ENCODE peak calls at places on chromosomes 4 and X, in four cellular contexts. One of them, this sample, is unnamed.

GRCh38 chr4:125314676-125315570 is at the start of gene FAT4:
- DNase-seq in HepG2: peak
- DNase-seq in K562: peak
- DNase-seq in GM12878: no peak
- DNase-seq in this sample: peak

GRCh38 chrX:72392042-72392441 is 86.3 kb upstream of the CITED1 start:
- DNase-seq in HepG2: no peak
- DNase-seq in K562: no peak
- DNase-seq in GM12878: no peak
- DNase-seq in this sample: no peak

GRCh38 chr4:167176723-167177367 is 57.4 kb downstream of the SPOCK3 start:
- DNase-seq in HepG2: peak
- DNase-seq in K562: no peak
- DNase-seq in GM12878: no peak
- DNase-seq in this sample: no peak

GRCh38 chrX:106898462-106898861 is 4.7 kb downstream of the RIPPLY1 start:
- DNase-seq in HepG2: peak
- DNase-seq in K562: peak
- DNase-seq in GM12878: peak
- DNase-seq in this sample: peak

GRCh38 chr4:139014391-139015268 is 951 bp upstream of the NOCT start:
- DNase-seq in HepG2: peak
- DNase-seq in K562: peak
- DNase-seq in GM12878: peak
- DNase-seq in this sample: peak

GRCh38 chr4:103098746-103099421 is 750 bp downstream of the BDH2 start:
- DNase-seq in HepG2: no peak
- DNase-seq in K562: no peak
- DNase-seq in GM12878: no peak
- DNase-seq in this sample: peak

GRCh38 chrX:151970661-151971060 is 3.8 kb downstream of the GABRE start:
- DNase-seq in HepG2: peak
- DNase-seq in K562: no peak
- DNase-seq in GM12878: no peak
- DNase-seq in this sample: no peak

GRCh38 chr4:80045831-80046230 is 27.2 kb downstream of the ANTXR2 start:
- DNase-seq in HepG2: no peak
- DNase-seq in K562: no peak
- DNase-seq in GM12878: no peak
- DNase-seq in this sample: no peak

GRCh38 chr4:41939016-41939623 is 3.9 kb downstream of the TMEM33 start:
- DNase-seq in HepG2: peak
- DNase-seq in K562: no peak
- DNase-seq in GM12878: no peak
- DNase-seq in this sample: peak

GRCh38 chr4:95045429-95045828 is 287.7 kb downstream of the BMPR1B start:
- DNase-seq in HepG2: no peak
- DNase-seq in K562: no peak
- DNase-seq in GM12878: no peak
- DNase-seq in this sample: no peak

GRCh38 chr4:2570551-2571222 is 34.2 kb downstream of the FAM193A start:
- DNase-seq in HepG2: no peak
- DNase-seq in K562: no peak
- DNase-seq in GM12878: peak
- DNase-seq in this sample: peak

GRCh38 chrX:130172127-130172834 is 519 bp downstream of the RAB33A start:
- DNase-seq in HepG2: no peak
- DNase-seq in K562: no peak
- DNase-seq in GM12878: no peak
- DNase-seq in this sample: peak

GRCh38 chr4:52248836-52249235 is 197.7 kb downstream of the SPATA18 start:
- DNase-seq in HepG2: no peak
- DNase-seq in K562: no peak
- DNase-seq in GM12878: no peak
- DNase-seq in this sample: no peak

GRCh38 chr4:153684182-153685073 is at the start of gene TLR2:
- DNase-seq in HepG2: no peak
- DNase-seq in K562: peak
- DNase-seq in GM12878: no peak
- DNase-seq in this sample: peak

GRCh38 chr4:143438710-143439109 is 74.8 kb upstream of the SMARCA5 start:
- DNase-seq in HepG2: no peak
- DNase-seq in K562: no peak
- DNase-seq in GM12878: no peak
- DNase-seq in this sample: no peak

GRCh38 chr4:161704040-161704439 is 459.8 kb downstream of the FSTL5 start:
- DNase-seq in HepG2: no peak
- DNase-seq in K562: peak
- DNase-seq in GM12878: no peak
- DNase-seq in this sample: no peak

GRCh38 chr4:131302108-131302507 is 1847.0 kb upstream of the PCDH10 start:
- DNase-seq in HepG2: peak
- DNase-seq in K562: no peak
- DNase-seq in GM12878: no peak
- DNase-seq in this sample: peak

GRCh38 chr4:106266201-106266600 is 49.8 kb downstream of the TBCK start:
- DNase-seq in HepG2: peak
- DNase-seq in K562: peak
- DNase-seq in GM12878: peak
- DNase-seq in this sample: peak

GRCh38 chrX:72305286-72306084 is at the start of gene CITED1:
- DNase-seq in HepG2: no peak
- DNase-seq in K562: no peak
- DNase-seq in GM12878: no peak
- DNase-seq in this sample: peak

GRCh38 chr4:54006755-54007154 is 57.6 kb downstream of the CHIC2 start:
- DNase-seq in HepG2: peak
- DNase-seq in K562: no peak
- DNase-seq in GM12878: no peak
- DNase-seq in this sample: no peak

GRCh38 chr4:169238445-169238844 is 32.3 kb downstream of the SH3RF1 start:
- DNase-seq in HepG2: no peak
- DNase-seq in K562: no peak
- DNase-seq in GM12878: no peak
- DNase-seq in this sample: no peak
- H3K27ac ChIP-seq in HepG2: no peak
- H3K27ac ChIP-seq in K562: no peak
- H3K27ac ChIP-seq in GM12878: no peak
- H3K27ac ChIP-seq in this sample: no peak

GRCh38 chr4:38980903-38981676 is 51.1 kb downstream of the TMEM156 start:
- DNase-seq in HepG2: peak
- DNase-seq in K562: no peak
- DNase-seq in GM12878: peak
- DNase-seq in this sample: no peak

GRCh38 chr4:38982356-38983095 is 49.7 kb downstream of the TMEM156 start:
- DNase-seq in HepG2: no peak
- DNase-seq in K562: no peak
- DNase-seq in GM12878: no peak
- DNase-seq in this sample: no peak

GRCh38 chr4:38987491-38987890 is 44.7 kb downstream of the TMEM156 start:
- DNase-seq in HepG2: no peak
- DNase-seq in K562: no peak
- DNase-seq in GM12878: peak
- DNase-seq in this sample: no peak

GRCh38 chr4:38985363-38986065 is 46.7 kb downstream of the TMEM156 start:
- DNase-seq in HepG2: no peak
- DNase-seq in K562: no peak
- DNase-seq in GM12878: no peak
- DNase-seq in this sample: no peak

GRCh38 chr4:38983756-38984647 is 48.2 kb downstream of the TMEM156 start:
- DNase-seq in HepG2: peak
- DNase-seq in K562: no peak
- DNase-seq in GM12878: no peak
- DNase-seq in this sample: no peak
- TF ChIP-seq REST in HepG2: no peak
- TF ChIP-seq REST in K562: no peak
- TF ChIP-seq REST in GM12878: no peak
- TF ChIP-seq REST in this sample: no peak

DNA sequence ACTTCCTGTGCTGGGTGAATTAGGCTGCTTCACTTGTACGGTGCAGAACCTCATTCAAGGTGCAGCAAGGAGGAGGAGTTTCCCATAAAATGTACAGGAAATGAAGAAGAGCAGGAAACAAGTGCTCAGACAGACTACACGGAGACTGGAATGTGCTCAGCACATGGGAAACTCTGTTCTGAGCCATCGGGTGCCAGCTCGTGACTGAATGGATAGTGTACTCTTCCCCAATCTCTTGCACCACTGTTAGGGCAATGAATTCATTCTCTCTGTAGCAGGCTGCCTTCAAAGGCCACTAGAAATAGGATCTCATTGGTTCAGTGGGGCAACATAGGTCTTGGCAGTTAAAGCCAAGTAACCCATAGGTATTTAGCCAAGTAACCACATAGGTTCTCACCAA is 200.0 kb upstream of the LDB2 start:
- DNase-seq in HepG2: no peak
- DNase-seq in K562: no peak
- DNase-seq in GM12878: no peak
- DNase-seq in this sample: no peak
- TF ChIP-seq CREB1 in HepG2: no peak
- TF ChIP-seq CREB1 in K562: no peak
- TF ChIP-seq CREB1 in GM12878: no peak
- TF ChIP-seq CREB1 in this sample: no peak

GRCh38 chrX:66015152-66015827 is 24.6 kb downstream of the VSIG4 start:
- DNase-seq in HepG2: no peak
- DNase-seq in K562: peak
- DNase-seq in GM12878: peak
- DNase-seq in this sample: no peak

GRCh38 chrX:66015906-66016689 is 23.8 kb downstream of the VSIG4 start:
- DNase-seq in HepG2: no peak
- DNase-seq in K562: peak
- DNase-seq in GM12878: no peak
- DNase-seq in this sample: no peak

GRCh38 chrX:66017659-66018170 is 22.2 kb downstream of the VSIG4 start:
- DNase-seq in HepG2: no peak
- DNase-seq in K562: no peak
- DNase-seq in GM12878: no peak
- DNase-seq in this sample: peak

GRCh38 chrX:66018585-66019309 is 21.1 kb downstream of the VSIG4 start:
- DNase-seq in HepG2: no peak
- DNase-seq in K562: peak
- DNase-seq in GM12878: no peak
- DNase-seq in this sample: no peak

GRCh38 chrX:66016905-66017658 is 22.8 kb downstream of the VSIG4 start:
- DNase-seq in HepG2: no peak
- DNase-seq in K562: peak
- DNase-seq in GM12878: no peak
- DNase-seq in this sample: no peak
- H3K27ac ChIP-seq in HepG2: no peak
- H3K27ac ChIP-seq in K562: peak
- H3K27ac ChIP-seq in GM12878: peak
- H3K27ac ChIP-seq in this sample: no peak

DNA sequence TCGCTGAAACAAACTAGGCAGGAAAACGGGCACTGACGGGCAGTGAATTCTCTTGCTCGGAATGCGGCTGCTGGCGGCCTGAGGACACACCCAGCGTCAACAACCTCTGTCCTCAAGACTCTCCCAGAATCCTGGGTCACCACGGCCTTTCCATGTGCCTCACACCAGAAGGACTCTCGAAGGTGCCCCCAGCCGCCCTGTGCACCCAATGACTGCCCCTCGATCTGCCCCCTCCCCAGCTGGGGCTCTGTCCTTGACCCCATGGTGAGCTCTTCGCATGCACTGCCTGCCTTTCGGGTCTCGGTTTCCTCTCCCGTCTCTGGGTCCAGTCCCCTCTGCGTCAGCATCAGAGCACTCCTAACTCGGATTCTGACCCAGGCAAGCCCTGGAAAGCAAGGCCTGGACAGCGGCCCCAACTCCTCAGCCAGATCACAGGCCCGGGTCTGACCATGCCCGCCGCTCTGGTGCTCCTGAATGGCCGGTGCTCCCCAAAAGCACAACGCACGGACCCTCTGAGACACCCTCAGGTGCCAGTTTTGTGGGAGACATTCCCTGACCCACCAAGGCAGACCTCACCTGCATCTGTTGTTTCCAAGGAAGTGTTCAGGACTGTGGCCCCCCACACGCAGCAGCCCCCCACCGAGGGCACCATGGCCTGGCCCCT is 56.0 kb downstream of the ACOX3 start:
- DNase-seq in HepG2: no peak
- DNase-seq in K562: no peak
- DNase-seq in GM12878: no peak
- DNase-seq in this sample: no peak
- TF ChIP-seq REST in HepG2: no peak
- TF ChIP-seq REST in K562: no peak
- TF ChIP-seq REST in GM12878: no peak
- TF ChIP-seq REST in this sample: no peak

DNA sequence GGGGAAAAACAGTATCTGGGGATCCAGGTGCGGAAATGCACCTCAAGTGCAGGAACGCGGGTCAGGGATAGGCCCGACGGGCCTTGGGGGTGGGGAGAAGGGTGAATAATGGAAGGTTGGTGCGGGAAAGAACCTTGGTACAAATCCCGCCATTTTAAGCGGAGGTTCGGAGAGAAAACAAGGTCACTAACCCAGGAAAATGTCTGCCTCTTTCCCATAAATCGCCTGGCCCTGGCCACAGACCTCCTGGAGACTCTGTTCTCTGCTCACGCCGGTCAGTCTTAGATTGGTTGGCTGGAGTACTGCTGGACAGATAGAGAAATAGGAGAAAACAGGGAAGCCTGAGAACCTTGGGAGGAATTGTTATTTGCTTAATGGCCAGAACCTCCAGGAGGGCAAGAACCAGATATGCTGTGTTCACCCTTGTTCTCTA is 897 bp upstream of the FBXL5 start:
- DNase-seq in HepG2: no peak
- DNase-seq in K562: no peak
- DNase-seq in GM12878: no peak
- DNase-seq in this sample: peak
- TF ChIP-seq CREB1 in HepG2: no peak
- TF ChIP-seq CREB1 in K562: no peak
- TF ChIP-seq CREB1 in GM12878: no peak
- TF ChIP-seq CREB1 in this sample: no peak

GRCh38 chrX:115584715-115585114 is 23.7 kb downstream of the PLS3 start:
- DNase-seq in HepG2: no peak
- DNase-seq in K562: no peak
- DNase-seq in GM12878: no peak
- DNase-seq in this sample: no peak
- H3K27ac ChIP-seq in HepG2: no peak
- H3K27ac ChIP-seq in K562: no peak
- H3K27ac ChIP-seq in GM12878: no peak
- H3K27ac ChIP-seq in this sample: no peak